ENCODE peak calls at places on chromosomes 11 and 22, in eight cellular contexts. Z is heart left ventricle; W is midbrain; T is Right ventricle myocardium superior; N is stimulated activated CD8-positive, alpha-beta memory T cell treated with anti-CD3 and anti-CD28 coated beads, Interleukin-7, amount 100 ng/mL, for 1 hour; Q is AG10803; Y is B cell; C is HFFc6. R is an unnamed sample.

GRCh38 chr11:134575504-134576230 is 163.6 kb upstream of the B3GAT1 start:
- DNase-seq in T (no peak), C (no peak), N (no peak), W (no peak), Z (no peak), Y (no peak), Q (no peak), R (no peak)

GRCh38 chr22:43554694-43555365 is 143.0 kb downstream of the MPPED1 start:
- DNase-seq in Z (no peak), Y (no peak), T (no peak), Q (no peak), N (no peak), W (no peak), C (no peak), R (no peak)

GRCh38 chr11:79205786-79206185 is 235.0 kb downstream of the TENM4 start:
- DNase-seq in Z (no peak), N (no peak), W (no peak), C (no peak), Q (no peak), Y (no peak), T (no peak), R (no peak)

GRCh38 chr11:113618360-113618759 is 87.7 kb downstream of the TMPRSS5 start:
- DNase-seq in Y (no peak), W (no peak), Z (no peak), C (no peak), T (no peak), N (no peak), Q (peak; percentile 54), R (peak; percentile 25)

GRCh38 chr11:57751676-57752253 is at the start of gene BTBD18:
- DNase-seq in C (peak; percentile 36), Q (peak; percentile 51), N (no peak), T (no peak), Y (peak; percentile 27), W (peak; percentile 22), Z (peak; percentile 37), R (no peak)

GRCh38 chr11:75078233-75078632 is 18.4 kb downstream of the OR2AT4 start:
- DNase-seq in Q (peak; percentile 15), C (peak; percentile 64), Y (no peak), Z (no peak), W (no peak), N (no peak), T (no peak), R (peak; percentile 74)

GRCh38 chr22:45934659-45935341 is 42.2 kb downstream of the WNT7B start:
- DNase-seq in N (no peak), W (no peak), Q (peak; percentile 72), T (no peak), C (peak; percentile 96), Y (no peak), Z (no peak), R (peak; percentile 99)

GRCh38 chr22:20979243-20979809 is 2.8 kb upstream of the LZTR1 start:
- DNase-seq in Y (peak; percentile 78), Z (peak; percentile 46), W (no peak), Q (peak; percentile 54), N (no peak), C (no peak), T (peak; percentile 77), R (no peak)

GRCh38 chr11:40306938-40307548 is 1152.4 kb downstream of the LRRC4C start:
- DNase-seq in Q (peak; percentile 57), W (peak; percentile 26), Y (no peak), Z (no peak), T (no peak), C (peak; percentile 60), N (no peak), R (peak; percentile 29)

GRCh38 chr22:17997456-17997855 is 26.9 kb downstream of the MICAL3 start:
- DNase-seq in W (no peak), Z (no peak), Q (no peak), Y (no peak), T (no peak), C (peak; percentile 19), N (no peak), R (peak; percentile 92)

GRCh38 chr11:9799901-9800300 is 136.0 kb downstream of the SWAP70 start:
- DNase-seq in Y (no peak), Q (peak; percentile 75), Z (no peak), W (no peak), T (no peak), N (no peak), C (peak; percentile 63), R (no peak)

GRCh38 chr11:1548221-1549070 is 23.6 kb downstream of the DUSP8 start:
- DNase-seq in Q (peak; percentile 40), T (peak; percentile 81), C (peak; percentile 51), N (no peak), W (peak; percentile 32), Y (peak; percentile 44), Z (peak; percentile 85), R (peak; percentile 19)

GRCh38 chr22:35352214-35353111 is 28.4 kb upstream of the HMOX1 start:
- DNase-seq in W (peak; percentile 46), C (no peak), T (peak; percentile 84), Z (peak; percentile 73), N (no peak), Y (peak; percentile 91), Q (peak; percentile 52), R (no peak)

GRCh38 chr11:124748100-124748418 is 4.0 kb downstream of the VSIG2 start:
- DNase-seq in Z (no peak), Y (no peak), N (no peak), C (no peak), Q (no peak), T (no peak), W (no peak), R (no peak)

R was measured in RCC 7860.